ENCODE peak calls at places on chromosomes 11 and 22, in four cellular contexts. Z, H, S and W are unnamed samples.

GRCh38 chr11:65165847-65166317 is 4.2 kb upstream of the SPDYC start:
- DNase-seq in Z (no peak), H (no peak), S (no peak), W (no peak)

GRCh38 chr11:109424893-109425292 is 2.9 kb downstream of the C11orf87 start:
- DNase-seq in Z (no peak), H (peak), S (no peak), W (no peak)

GRCh38 chr11:46248270-46249102 is 29.0 kb upstream of the CREB3L1 start:
- DNase-seq in Z (no peak), H (no peak), S (no peak), W (peak)

GRCh38 chr11:115678942-115679341 is 174.7 kb upstream of the CADM1 start:
- DNase-seq in Z (no peak), H (no peak), S (no peak), W (no peak)

GRCh38 chr11:126475627-126475991 is 120.1 kb downstream of the ST3GAL4 start:
- DNase-seq in Z (no peak), H (no peak), S (no peak), W (no peak)

GRCh38 chr11:95241673-95242072 is 10.7 kb upstream of the SESN3 start:
- DNase-seq in Z (no peak), H (no peak), S (no peak), W (no peak)

GRCh38 chr11:133163463-133164419 is 368.6 kb downstream of the OPCML start:
- DNase-seq in Z (no peak), H (no peak), S (peak), W (peak)

GRCh38 chr11:121299417-121299816 is 6.8 kb downstream of the SC5D start:
- DNase-seq in Z (no peak), H (no peak), S (no peak), W (no peak)

GRCh38 chr11:69558519-69558941 is 77.1 kb downstream of the LINC01488 start:
- DNase-seq in Z (no peak), H (no peak), S (no peak), W (no peak)

GRCh38 chr11:46387456-46387855 is 4.1 kb downstream of the CHRM4 start:
- DNase-seq in Z (no peak), H (no peak), S (no peak), W (no peak)

GRCh38 chr11:64139045-64139444 is 26.9 kb downstream of the MACROD1 start:
- DNase-seq in Z (no peak), H (no peak), S (no peak), W (peak)

GRCh38 chr11:64144587-64145295 is 21.2 kb downstream of the MACROD1 start:
- DNase-seq in Z (no peak), H (no peak), S (no peak), W (no peak)

GRCh38 chr11:64140101-64140500 is 25.8 kb downstream of the MACROD1 start:
- DNase-seq in Z (no peak), H (no peak), S (no peak), W (no peak)

GRCh38 chr11:64138413-64138812 is 27.5 kb downstream of the MACROD1 start:
- DNase-seq in Z (no peak), H (no peak), S (no peak), W (no peak)

GRCh38 chr11:64141081-64141783 is 24.7 kb downstream of the MACROD1 start:
- DNase-seq in Z (no peak), H (no peak), S (no peak), W (no peak)
- TF ChIP-seq CTCF in Z (no peak), H (no peak), S (no peak), W (no peak)

DNA sequence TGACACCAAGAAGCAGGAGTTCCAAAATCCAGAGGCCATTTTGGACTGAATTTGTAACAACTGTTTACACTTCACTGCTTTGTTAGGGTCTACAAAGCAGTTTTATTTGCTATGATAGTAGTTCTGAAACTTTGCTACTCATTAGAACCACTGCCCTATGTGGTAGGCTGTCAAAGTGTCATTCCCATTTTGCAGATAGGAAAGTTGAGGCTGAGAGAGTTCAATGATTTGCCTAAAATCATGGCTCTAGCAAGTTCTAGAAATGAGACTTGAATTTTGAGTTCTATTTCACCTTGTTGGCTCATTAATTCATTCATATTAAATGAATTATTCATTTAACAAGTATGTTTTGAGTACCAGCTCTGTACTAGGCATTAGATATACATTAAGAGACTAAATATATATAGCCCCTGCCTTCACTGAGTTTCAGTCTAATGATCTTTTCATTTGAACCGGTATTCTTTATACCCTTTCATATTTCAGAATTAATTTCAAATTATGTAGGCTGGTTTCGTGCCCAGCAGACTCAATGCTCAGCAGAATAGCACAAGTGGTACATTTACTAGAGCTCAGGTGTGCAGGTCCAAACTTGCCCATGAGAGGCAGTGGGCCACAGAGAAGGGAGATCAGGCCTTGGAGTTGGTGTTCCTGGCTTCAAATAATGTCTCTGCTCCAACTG is 93.5 kb downstream of the ME3 start:
- DNase-seq in Z (no peak), H (no peak), S (no peak), W (no peak)
- H3K4me3 ChIP-seq in Z (no peak), H (no peak), S (no peak), W (no peak)

DNA sequence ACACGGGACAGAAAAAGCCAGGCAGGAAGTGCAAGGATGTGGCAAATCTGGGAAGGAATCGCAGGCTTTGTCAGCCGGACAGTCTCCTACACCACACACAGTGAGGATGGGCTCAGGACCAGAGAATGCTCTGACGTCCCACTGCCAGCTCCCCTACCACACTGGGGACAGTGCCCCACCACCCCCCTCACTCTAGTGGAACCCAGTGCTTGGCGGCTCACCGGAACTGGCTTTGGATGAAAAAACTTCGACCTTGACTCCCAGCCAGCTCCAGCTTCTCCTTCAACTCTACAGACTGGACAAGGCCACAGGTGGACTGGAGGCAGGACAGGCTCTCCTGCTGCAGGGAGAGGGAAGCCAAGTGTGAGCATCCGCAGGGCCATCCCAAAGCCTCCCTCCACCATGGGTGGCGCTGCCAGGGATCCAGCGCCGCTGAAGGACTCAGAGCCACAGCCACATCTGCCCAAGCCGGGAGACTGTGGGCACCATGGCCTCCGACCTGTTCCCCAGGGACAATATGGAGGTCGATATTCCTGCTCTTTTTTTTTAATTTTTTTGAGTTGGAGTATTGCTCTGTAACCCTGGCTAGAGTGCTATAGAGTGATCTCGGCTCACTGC is 24.0 kb downstream of the SERHL2 start:
- DNase-seq in Z (no peak), H (no peak), S (no peak), W (no peak)
- TF ChIP-seq CTCF in Z (no peak), H (no peak), S (no peak), W (no peak)

DNA sequence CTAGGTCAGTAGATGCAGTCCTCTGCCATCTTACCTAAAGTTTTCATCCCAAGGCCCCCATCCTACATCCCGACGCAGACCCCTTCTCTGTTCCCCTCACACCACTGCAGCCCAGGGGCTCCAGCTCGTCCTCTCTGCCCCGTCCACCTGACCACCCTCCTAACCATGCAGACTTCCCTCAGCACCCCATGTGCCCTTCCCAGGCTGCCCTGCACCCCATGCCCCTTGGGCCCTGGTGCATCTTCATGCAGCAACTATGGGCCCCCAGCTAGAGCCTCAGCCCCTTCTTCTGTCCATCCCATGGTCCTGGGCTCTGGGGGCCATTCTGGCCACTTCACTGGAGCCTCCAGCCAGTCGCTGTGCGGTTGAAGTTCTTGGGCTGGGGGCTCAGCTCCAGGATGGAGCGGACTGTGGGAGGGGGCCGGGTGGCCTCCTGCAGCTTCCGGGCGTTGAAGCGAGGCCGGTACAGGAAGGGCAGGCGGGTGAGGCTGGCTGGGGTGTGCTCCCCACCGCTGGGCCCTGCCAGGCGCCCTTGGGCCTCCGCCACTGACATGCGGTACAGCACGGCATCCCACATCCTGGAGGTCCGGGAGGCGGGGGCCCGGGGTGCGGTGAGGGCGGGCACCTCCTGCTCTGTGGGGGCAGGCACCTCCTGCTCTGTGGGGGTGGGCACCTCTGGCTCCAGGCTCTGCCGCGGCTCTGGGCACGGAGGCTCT is 2.7 kb downstream of the PRR33 start:
- DNase-seq in Z (peak), H (peak), S (no peak), W (no peak)
- H3K4me3 ChIP-seq in Z (no peak), H (no peak), S (no peak), W (no peak)

GRCh38 chr11:9384535-9385287 is at the start of gene IPO7:
- DNase-seq in Z (peak), H (peak), S (peak), W (peak)
- TF ChIP-seq CTCF in Z (no peak), H (no peak), S (no peak), W (peak)

DNA sequence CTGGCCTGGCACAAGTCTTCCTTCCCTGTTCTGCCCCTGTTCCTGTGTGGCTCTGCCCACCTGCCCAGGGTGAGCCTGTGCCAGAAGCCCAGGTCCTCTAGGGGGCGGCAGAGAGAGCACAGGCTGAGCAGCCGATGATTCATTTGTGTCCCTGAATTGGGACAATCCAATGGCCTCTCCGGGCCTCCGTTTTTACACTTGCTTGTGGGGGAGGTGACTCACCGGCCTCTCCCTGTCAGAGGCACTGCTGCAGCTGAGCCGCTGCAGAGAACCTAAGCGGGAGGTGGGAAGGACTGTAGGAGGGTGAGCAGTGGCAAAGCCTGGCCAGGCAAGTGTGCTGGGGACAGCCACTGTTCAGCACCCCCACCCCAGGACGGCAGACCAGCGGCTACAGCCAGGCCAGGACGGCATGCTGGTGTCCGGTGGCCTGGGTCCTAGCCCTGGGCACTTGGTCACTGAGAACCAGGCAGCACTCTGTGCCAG is 65.2 kb upstream of the LMO1 start:
- DNase-seq in Z (peak), H (peak), S (peak), W (peak)
- H3K4me3 ChIP-seq in Z (no peak), H (no peak), S (peak), W (no peak)

GRCh38 chr11:93622043-93622442 is 39.4 kb upstream of the CEP295 start:
- DNase-seq in Z (no peak), H (no peak), S (peak), W (no peak)
- TF ChIP-seq CTCF in Z (no peak), H (no peak), S (peak), W (no peak)

GRCh38 chr11:118295199-118295598 is 9.3 kb upstream of the CD3E start:
- DNase-seq in Z (no peak), H (no peak), S (no peak), W (no peak)

GRCh38 chr11:118294053-118294452 is 10.5 kb upstream of the CD3E start:
- DNase-seq in Z (no peak), H (no peak), S (no peak), W (no peak)

GRCh38 chr11:118290923-118291322 is 13.6 kb upstream of the CD3E start:
- DNase-seq in Z (no peak), H (no peak), S (no peak), W (no peak)

GRCh38 chr11:118289411-118289810 is 15.1 kb upstream of the CD3E start:
- DNase-seq in Z (no peak), H (no peak), S (no peak), W (no peak)

GRCh38 chr11:118291453-118291852 is 13.1 kb upstream of the CD3E start:
- DNase-seq in Z (no peak), H (no peak), S (no peak), W (no peak)
- H3K4me3 ChIP-seq in Z (no peak), H (no peak), S (no peak), W (no peak)

DNA sequence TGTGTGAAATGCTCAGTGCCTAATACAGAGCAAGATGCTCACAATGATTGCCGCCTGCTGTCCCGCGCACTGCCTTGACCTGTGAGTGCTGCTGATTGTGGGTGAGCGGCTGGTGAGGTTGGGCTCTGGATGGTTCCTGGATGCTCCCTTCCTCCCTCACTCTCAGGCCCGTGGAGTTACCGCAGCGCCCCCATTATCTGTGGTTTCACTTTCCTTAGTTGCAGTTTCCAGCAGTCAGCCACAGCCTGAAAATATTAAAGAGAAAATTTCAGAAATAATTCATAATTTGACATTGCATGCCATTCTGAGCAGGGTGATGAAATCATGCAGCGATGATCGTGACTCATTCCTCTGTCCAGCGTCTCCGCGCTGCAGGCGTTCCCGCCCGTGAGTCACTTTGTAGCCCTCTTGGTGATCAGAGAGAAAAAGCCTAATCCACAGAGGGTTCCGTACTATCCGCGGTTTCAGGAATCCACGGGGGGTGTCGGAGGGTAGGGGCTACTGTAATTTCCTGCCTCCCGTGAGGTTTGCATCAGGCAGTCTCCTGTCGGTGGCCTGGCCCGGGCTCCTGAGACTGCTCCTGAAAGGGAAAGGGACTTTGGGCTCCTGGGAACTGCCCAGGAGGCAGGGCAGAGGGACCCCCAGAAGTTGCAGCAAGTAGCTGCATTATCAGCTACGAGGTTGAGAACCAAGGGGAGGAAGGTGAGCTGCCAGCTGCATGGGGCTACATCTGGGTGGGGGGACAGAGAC is 10.6 kb downstream of the RPL3 start:
- DNase-seq in Z (no peak), H (peak), S (no peak), W (peak)
- TF ChIP-seq CTCF in Z (peak), H (no peak), S (no peak), W (peak)